ENCODE peak calls at places on chromosome 1, in four cellular contexts. One of them, this sample, is unnamed. For H3K36me3 and H3K27me3, the result is how much of the 10 kb centered on the place peaks cover.

GRCh38 chr1:234562336-234562735 is 47.6 kb downstream of the IRF2BP2 start:
- DNase-seq in heart left ventricle: no peak
- DNase-seq in stomach: no peak
- DNase-seq in IMR-90: no peak
- DNase-seq in this sample: no peak

GRCh38 chr1:197783510-197783948 is 8.2 kb upstream of the DENND1B start:
- DNase-seq in heart left ventricle: no peak
- DNase-seq in stomach: no peak
- DNase-seq in IMR-90: peak
- DNase-seq in this sample: peak

GRCh38 chr1:160827418-160827817 is 31.4 kb downstream of the LY9 start:
- DNase-seq in heart left ventricle: no peak
- DNase-seq in stomach: no peak
- DNase-seq in IMR-90: no peak
- DNase-seq in this sample: peak

GRCh38 chr1:160997323-160998038 is 23.5 kb downstream of the F11R start:
- DNase-seq in heart left ventricle: peak
- DNase-seq in stomach: peak
- DNase-seq in IMR-90: peak
- DNase-seq in this sample: peak

GRCh38 chr1:204418174-204419063 is 6.8 kb upstream of the PPP1R15B start:
- DNase-seq in heart left ventricle: no peak
- DNase-seq in stomach: no peak
- DNase-seq in IMR-90: peak
- DNase-seq in this sample: peak

GRCh38 chr1:23911924-23912323 is 1.2 kb downstream of the CNR2 start:
- DNase-seq in heart left ventricle: no peak
- DNase-seq in stomach: no peak
- DNase-seq in IMR-90: no peak
- DNase-seq in this sample: no peak

GRCh38 chr1:225882008-225882698 is at the start of gene TMEM63A:
- DNase-seq in heart left ventricle: peak
- DNase-seq in stomach: peak
- DNase-seq in IMR-90: peak
- DNase-seq in this sample: peak

GRCh38 chr1:13585996-13586395 is 2.4 kb downstream of the PDPN start:
- DNase-seq in heart left ventricle: no peak
- DNase-seq in stomach: no peak
- DNase-seq in IMR-90: no peak
- DNase-seq in this sample: peak

GRCh38 chr1:109636201-109636952 is 16.7 kb downstream of the AMPD2 start:
- DNase-seq in heart left ventricle: peak
- DNase-seq in stomach: no peak
- DNase-seq in IMR-90: peak
- DNase-seq in this sample: peak

GRCh38 chr1:40635763-40636500 is 29.6 kb downstream of the RIMS3 start:
- DNase-seq in heart left ventricle: no peak
- DNase-seq in stomach: no peak
- DNase-seq in IMR-90: no peak
- DNase-seq in this sample: no peak

GRCh38 chr1:177780096-177780700 is 189.7 kb downstream of the SEC16B start:
- DNase-seq in heart left ventricle: no peak
- DNase-seq in stomach: no peak
- DNase-seq in IMR-90: peak
- DNase-seq in this sample: no peak

GRCh38 chr1:1613509-1614082 is 1.7 kb upstream of the MIB2 start:
- DNase-seq in heart left ventricle: no peak
- DNase-seq in stomach: no peak
- DNase-seq in IMR-90: no peak
- DNase-seq in this sample: no peak

GRCh38 chr1:200226268-200226968 is 183.4 kb downstream of the ZNF281 start:
- DNase-seq in heart left ventricle: no peak
- DNase-seq in stomach: no peak
- DNase-seq in IMR-90: peak
- DNase-seq in this sample: no peak

GRCh38 chr1:25030674-25031589 is 100.9 kb upstream of the RUNX3 start:
- DNase-seq in heart left ventricle: no peak
- DNase-seq in stomach: no peak
- DNase-seq in IMR-90: peak
- DNase-seq in this sample: no peak

GRCh38 chr1:91754348-91754747 is 131.6 kb downstream of the TGFBR3 start:
- DNase-seq in heart left ventricle: no peak
- DNase-seq in stomach: no peak
- DNase-seq in IMR-90: peak
- DNase-seq in this sample: no peak

GRCh38 chr1:115337276-115337632 is 795 bp downstream of the NGF start:
- DNase-seq in heart left ventricle: no peak
- DNase-seq in stomach: no peak
- DNase-seq in IMR-90: no peak
- DNase-seq in this sample: no peak
- H3K4me3 ChIP-seq in heart left ventricle: peak
- H3K4me3 ChIP-seq in stomach: peak
- H3K4me3 ChIP-seq in IMR-90: peak
- H3K4me3 ChIP-seq in this sample: peak

GRCh38 chr1:231235526-231235925 is 5.5 kb upstream of the GNPAT start:
- DNase-seq in heart left ventricle: no peak
- DNase-seq in stomach: no peak
- DNase-seq in IMR-90: no peak
- DNase-seq in this sample: no peak

GRCh38 chr1:231238298-231238697 is 2.7 kb upstream of the GNPAT start:
- DNase-seq in heart left ventricle: no peak
- DNase-seq in stomach: no peak
- DNase-seq in IMR-90: no peak
- DNase-seq in this sample: no peak

GRCh38 chr1:231234506-231234905 is 6.5 kb upstream of the GNPAT start:
- DNase-seq in heart left ventricle: no peak
- DNase-seq in stomach: no peak
- DNase-seq in IMR-90: no peak
- DNase-seq in this sample: no peak

GRCh38 chr1:231236938-231237337 is 4.1 kb upstream of the GNPAT start:
- DNase-seq in heart left ventricle: no peak
- DNase-seq in stomach: no peak
- DNase-seq in IMR-90: no peak
- DNase-seq in this sample: no peak

GRCh38 chr1:231236131-231236571 is 4.9 kb upstream of the GNPAT start:
- DNase-seq in heart left ventricle: no peak
- DNase-seq in stomach: no peak
- DNase-seq in IMR-90: no peak
- DNase-seq in this sample: no peak
- H3K36me3 ChIP-seq in heart left ventricle: under half
- H3K36me3 ChIP-seq in stomach: under half
- H3K36me3 ChIP-seq in IMR-90: under half
- H3K36me3 ChIP-seq in this sample: under half

GRCh38 chr1:229869687-229870086 is 197.4 kb upstream of the GALNT2 start:
- DNase-seq in heart left ventricle: no peak
- DNase-seq in stomach: no peak
- DNase-seq in IMR-90: no peak
- DNase-seq in this sample: no peak
- H3K27me3 ChIP-seq in heart left ventricle: under half
- H3K27me3 ChIP-seq in stomach: under half
- H3K27me3 ChIP-seq in IMR-90: under half
- H3K27me3 ChIP-seq in this sample: under half

GRCh38 chr1:4267381-4268261 is 367.5 kb upstream of the C1orf174 start:
- DNase-seq in heart left ventricle: no peak
- DNase-seq in stomach: no peak
- DNase-seq in IMR-90: no peak
- DNase-seq in this sample: no peak
- H3K4me3 ChIP-seq in heart left ventricle: no peak
- H3K4me3 ChIP-seq in stomach: no peak
- H3K4me3 ChIP-seq in IMR-90: no peak
- H3K4me3 ChIP-seq in this sample: no peak

DNA sequence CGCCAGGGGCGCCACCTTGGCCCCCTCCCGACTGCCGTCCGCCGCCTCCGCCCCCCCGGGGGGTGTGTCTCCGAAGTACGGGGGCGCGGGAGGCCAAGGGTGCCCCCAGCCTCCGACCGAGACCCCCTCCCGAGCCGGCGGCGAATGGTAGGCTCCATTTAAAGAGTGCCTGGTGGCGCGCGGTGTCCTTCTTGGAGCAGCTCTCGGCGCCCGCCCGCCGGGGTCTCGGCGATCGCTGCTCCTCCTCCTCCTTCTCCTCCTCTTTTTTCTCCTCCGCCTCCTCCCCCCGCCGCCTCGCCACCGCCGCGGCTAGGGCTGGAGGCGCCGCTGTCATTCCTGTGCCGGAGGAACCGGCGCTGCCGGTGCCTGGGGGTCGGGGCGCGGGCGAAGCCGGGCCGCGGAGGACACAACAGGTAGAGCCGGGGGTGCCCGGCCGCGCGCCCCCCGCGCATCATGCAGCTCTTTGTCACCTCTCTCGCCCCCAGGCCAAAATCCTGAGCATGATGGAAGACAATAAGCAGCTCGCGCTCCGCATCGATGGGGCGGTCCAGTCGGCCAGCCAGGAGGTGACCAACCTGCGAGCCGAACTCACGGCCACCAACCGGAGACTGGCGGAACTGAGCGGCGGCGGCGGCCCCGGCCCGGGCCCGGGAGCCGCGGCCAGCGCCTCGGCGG is at the start of gene KAZN:
- DNase-seq in heart left ventricle: no peak
- DNase-seq in stomach: no peak
- DNase-seq in IMR-90: no peak
- DNase-seq in this sample: peak
- H3K36me3 ChIP-seq in heart left ventricle: under half
- H3K36me3 ChIP-seq in stomach: under half
- H3K36me3 ChIP-seq in IMR-90: under half
- H3K36me3 ChIP-seq in this sample: under half

DNA sequence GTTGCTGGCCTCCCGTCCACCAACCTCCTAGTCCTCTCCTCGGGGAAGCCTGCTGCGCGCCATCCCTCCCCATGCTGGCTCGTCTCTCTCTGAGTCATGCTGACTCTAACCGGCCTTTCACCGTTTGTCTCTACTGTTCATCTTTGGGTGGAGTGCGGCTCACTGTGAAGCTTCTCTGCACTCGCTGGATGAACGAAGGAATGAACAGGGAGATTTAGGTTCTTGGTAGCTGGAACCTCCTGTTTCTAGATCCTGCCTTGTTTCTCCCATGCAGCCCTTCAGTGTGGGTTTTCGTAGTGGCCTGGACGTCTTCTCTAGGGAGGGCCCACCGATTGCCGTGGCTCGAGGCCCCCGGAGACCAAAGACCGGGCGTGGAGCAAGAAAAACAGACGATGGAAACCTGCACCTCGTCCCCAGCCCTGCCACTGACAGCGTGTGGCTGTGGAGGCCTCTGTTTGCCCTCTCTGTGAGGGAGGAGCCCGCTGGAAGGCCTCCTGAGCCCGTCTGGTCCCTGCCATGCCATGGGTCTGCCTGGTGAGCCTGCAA is 227.6 kb upstream of the C1orf174 start:
- DNase-seq in heart left ventricle: no peak
- DNase-seq in stomach: no peak
- DNase-seq in IMR-90: no peak
- DNase-seq in this sample: peak
- H3K27me3 ChIP-seq in heart left ventricle: under half
- H3K27me3 ChIP-seq in stomach: under half
- H3K27me3 ChIP-seq in IMR-90: under half
- H3K27me3 ChIP-seq in this sample: under half